ENCODE peak calls at places on chromosomes 2 and 18, in seven cellular contexts. One of them, this sample, is unnamed.

GRCh38 chr2:232981356-232981755 is 31.7 kb downstream of the NGEF start:
- DNase-seq in A549: no peak
- DNase-seq in ovary: no peak
- DNase-seq in suprapubic skin: no peak
- DNase-seq in tibial nerve: no peak
- DNase-seq in H1: no peak
- DNase-seq in sigmoid colon: no peak
- DNase-seq in this sample: peak

GRCh38 chr18:22674300-22674699 is 256.6 kb upstream of the CTAGE1 start:
- DNase-seq in A549: peak
- DNase-seq in ovary: no peak
- DNase-seq in suprapubic skin: no peak
- DNase-seq in tibial nerve: no peak
- DNase-seq in H1: no peak
- DNase-seq in sigmoid colon: no peak
- DNase-seq in this sample: no peak

GRCh38 chr2:79580175-79580574 is 67.3 kb downstream of the CTNNA2 start:
- DNase-seq in A549: peak
- DNase-seq in ovary: no peak
- DNase-seq in suprapubic skin: no peak
- DNase-seq in tibial nerve: no peak
- DNase-seq in H1: no peak
- DNase-seq in sigmoid colon: no peak
- DNase-seq in this sample: no peak

GRCh38 chr2:105895995-105896764 is 151.5 kb downstream of the NCK2 start:
- DNase-seq in A549: no peak
- DNase-seq in ovary: no peak
- DNase-seq in suprapubic skin: no peak
- DNase-seq in tibial nerve: no peak
- DNase-seq in H1: no peak
- DNase-seq in sigmoid colon: no peak
- DNase-seq in this sample: no peak

GRCh38 chr18:62876106-62876505 is 160.8 kb downstream of the PHLPP1 start:
- DNase-seq in A549: peak
- DNase-seq in ovary: no peak
- DNase-seq in suprapubic skin: no peak
- DNase-seq in tibial nerve: no peak
- DNase-seq in H1: no peak
- DNase-seq in sigmoid colon: no peak
- DNase-seq in this sample: no peak

GRCh38 chr2:9106338-9107167 is 100.1 kb upstream of the ASAP2 start:
- DNase-seq in A549: no peak
- DNase-seq in ovary: no peak
- DNase-seq in suprapubic skin: no peak
- DNase-seq in tibial nerve: no peak
- DNase-seq in H1: no peak
- DNase-seq in sigmoid colon: no peak
- DNase-seq in this sample: no peak

GRCh38 chr2:138504546-138505239 is 3.1 kb downstream of the SPOPL start:
- DNase-seq in A549: no peak
- DNase-seq in ovary: no peak
- DNase-seq in suprapubic skin: no peak
- DNase-seq in tibial nerve: no peak
- DNase-seq in H1: no peak
- DNase-seq in sigmoid colon: no peak
- DNase-seq in this sample: no peak

GRCh38 chr18:63905361-63905760 is 2.4 kb upstream of the SERPINB10 start:
- DNase-seq in A549: no peak
- DNase-seq in ovary: no peak
- DNase-seq in suprapubic skin: no peak
- DNase-seq in tibial nerve: no peak
- DNase-seq in H1: no peak
- DNase-seq in sigmoid colon: no peak
- DNase-seq in this sample: no peak

GRCh38 chr2:181153886-181154285 is 173.5 kb downstream of the UBE2E3 start:
- DNase-seq in A549: no peak
- DNase-seq in ovary: no peak
- DNase-seq in suprapubic skin: no peak
- DNase-seq in tibial nerve: no peak
- DNase-seq in H1: no peak
- DNase-seq in sigmoid colon: no peak
- DNase-seq in this sample: no peak

GRCh38 chr18:44781890-44782289 is 101.2 kb downstream of the SETBP1 start:
- DNase-seq in A549: no peak
- DNase-seq in ovary: no peak
- DNase-seq in suprapubic skin: no peak
- DNase-seq in tibial nerve: no peak
- DNase-seq in H1: no peak
- DNase-seq in sigmoid colon: no peak
- DNase-seq in this sample: no peak

GRCh38 chr18:25231327-25231691 is 120.7 kb downstream of the ZNF521 start:
- DNase-seq in A549: no peak
- DNase-seq in ovary: no peak
- DNase-seq in suprapubic skin: no peak
- DNase-seq in tibial nerve: peak
- DNase-seq in H1: no peak
- DNase-seq in sigmoid colon: peak
- DNase-seq in this sample: no peak

GRCh38 chr2:65388626-65389390 is 43.6 kb downstream of the SPRED2 start:
- DNase-seq in A549: no peak
- DNase-seq in ovary: no peak
- DNase-seq in suprapubic skin: no peak
- DNase-seq in tibial nerve: no peak
- DNase-seq in H1: no peak
- DNase-seq in sigmoid colon: no peak
- DNase-seq in this sample: no peak

GRCh38 chr2:130754811-130755210 is 529 bp upstream of the AMER3 start:
- DNase-seq in A549: no peak
- DNase-seq in ovary: no peak
- DNase-seq in suprapubic skin: no peak
- DNase-seq in tibial nerve: no peak
- DNase-seq in H1: no peak
- DNase-seq in sigmoid colon: no peak
- DNase-seq in this sample: no peak

GRCh38 chr2:217249490-217250451 is 389.9 kb upstream of the TNP1 start:
- DNase-seq in A549: no peak
- DNase-seq in ovary: peak
- DNase-seq in suprapubic skin: no peak
- DNase-seq in tibial nerve: no peak
- DNase-seq in H1: no peak
- DNase-seq in sigmoid colon: peak
- DNase-seq in this sample: no peak

GRCh38 chr2:88880441-88880953 is 189.0 kb downstream of the RPIA start:
- DNase-seq in A549: peak
- DNase-seq in ovary: no peak
- DNase-seq in suprapubic skin: no peak
- DNase-seq in tibial nerve: no peak
- DNase-seq in H1: no peak
- DNase-seq in sigmoid colon: no peak
- DNase-seq in this sample: no peak

GRCh38 chr2:2286592-2286991 is 44.5 kb downstream of the MYT1L start:
- DNase-seq in A549: no peak
- DNase-seq in ovary: no peak
- DNase-seq in suprapubic skin: no peak
- DNase-seq in tibial nerve: no peak
- DNase-seq in H1: no peak
- DNase-seq in sigmoid colon: no peak
- DNase-seq in this sample: no peak

GRCh38 chr2:158598856-158599517 is 142.2 kb downstream of the PKP4 start:
- DNase-seq in A549: no peak
- DNase-seq in ovary: no peak
- DNase-seq in suprapubic skin: no peak
- DNase-seq in tibial nerve: no peak
- DNase-seq in H1: no peak
- DNase-seq in sigmoid colon: no peak
- DNase-seq in this sample: no peak

GRCh38 chr18:22467760-22468553 is 50.2 kb upstream of the CTAGE1 start:
- DNase-seq in A549: peak
- DNase-seq in ovary: no peak
- DNase-seq in suprapubic skin: no peak
- DNase-seq in tibial nerve: no peak
- DNase-seq in H1: no peak
- DNase-seq in sigmoid colon: no peak
- DNase-seq in this sample: no peak

GRCh38 chr2:180367831-180368230 is 360.7 kb upstream of the CWC22 start:
- DNase-seq in A549: peak
- DNase-seq in ovary: no peak
- DNase-seq in suprapubic skin: no peak
- DNase-seq in tibial nerve: no peak
- DNase-seq in H1: no peak
- DNase-seq in sigmoid colon: no peak
- DNase-seq in this sample: no peak

GRCh38 chr2:173996766-173997165 is 31.6 kb upstream of the SP3 start:
- DNase-seq in A549: no peak
- DNase-seq in ovary: no peak
- DNase-seq in suprapubic skin: no peak
- DNase-seq in tibial nerve: no peak
- DNase-seq in H1: no peak
- DNase-seq in sigmoid colon: no peak
- DNase-seq in this sample: no peak

GRCh38 chr18:2953935-2954641 is 58.9 kb downstream of the LPIN2 start:
- DNase-seq in A549: no peak
- DNase-seq in ovary: no peak
- DNase-seq in suprapubic skin: no peak
- DNase-seq in tibial nerve: no peak
- DNase-seq in H1: no peak
- DNase-seq in sigmoid colon: no peak
- DNase-seq in this sample: no peak

GRCh38 chr18:51658436-51658835 is 461.0 kb upstream of the MEX3C start:
- DNase-seq in A549: no peak
- DNase-seq in ovary: no peak
- DNase-seq in suprapubic skin: no peak
- DNase-seq in tibial nerve: no peak
- DNase-seq in H1: no peak
- DNase-seq in sigmoid colon: no peak
- DNase-seq in this sample: no peak

GRCh38 chr18:51654441-51655326 is 457.2 kb upstream of the MEX3C start:
- DNase-seq in A549: no peak
- DNase-seq in ovary: no peak
- DNase-seq in suprapubic skin: no peak
- DNase-seq in tibial nerve: no peak
- DNase-seq in H1: no peak
- DNase-seq in sigmoid colon: no peak
- DNase-seq in this sample: no peak

GRCh38 chr18:51653507-51654213 is 456.2 kb upstream of the MEX3C start:
- DNase-seq in A549: no peak
- DNase-seq in ovary: no peak
- DNase-seq in suprapubic skin: no peak
- DNase-seq in tibial nerve: no peak
- DNase-seq in H1: no peak
- DNase-seq in sigmoid colon: no peak
- DNase-seq in this sample: no peak

GRCh38 chr18:51656249-51656648 is 458.8 kb upstream of the MEX3C start:
- DNase-seq in A549: no peak
- DNase-seq in ovary: no peak
- DNase-seq in suprapubic skin: no peak
- DNase-seq in tibial nerve: no peak
- DNase-seq in H1: no peak
- DNase-seq in sigmoid colon: no peak
- DNase-seq in this sample: no peak

DNA sequence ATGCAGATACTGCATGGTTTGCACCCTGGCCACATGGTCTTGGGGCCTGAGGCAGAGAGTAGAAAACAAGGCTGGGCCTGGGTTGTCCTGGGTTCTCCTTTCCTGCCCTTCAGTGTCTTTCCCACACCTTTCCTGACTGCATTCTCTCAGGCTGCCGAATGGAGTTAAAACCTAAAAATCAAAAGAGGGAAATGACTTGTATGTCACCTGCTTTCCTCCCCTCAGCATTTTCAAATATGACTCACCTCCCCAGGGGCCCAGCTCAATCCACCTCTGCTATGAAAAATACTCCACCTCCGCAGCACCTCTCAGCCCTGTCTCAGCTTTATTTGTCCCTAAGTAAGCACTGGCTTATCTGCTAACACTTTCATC is 457.8 kb upstream of the MEX3C start:
- DNase-seq in A549: no peak
- DNase-seq in ovary: no peak
- DNase-seq in suprapubic skin: no peak
- DNase-seq in tibial nerve: no peak
- DNase-seq in H1: no peak
- DNase-seq in sigmoid colon: no peak
- DNase-seq in this sample: no peak
- TF ChIP-seq EP300 in A549: no peak
- TF ChIP-seq EP300 in ovary: no peak
- TF ChIP-seq EP300 in suprapubic skin: no peak
- TF ChIP-seq EP300 in tibial nerve: no peak
- TF ChIP-seq EP300 in H1: no peak
- TF ChIP-seq EP300 in sigmoid colon: no peak
- TF ChIP-seq EP300 in this sample: no peak

DNA sequence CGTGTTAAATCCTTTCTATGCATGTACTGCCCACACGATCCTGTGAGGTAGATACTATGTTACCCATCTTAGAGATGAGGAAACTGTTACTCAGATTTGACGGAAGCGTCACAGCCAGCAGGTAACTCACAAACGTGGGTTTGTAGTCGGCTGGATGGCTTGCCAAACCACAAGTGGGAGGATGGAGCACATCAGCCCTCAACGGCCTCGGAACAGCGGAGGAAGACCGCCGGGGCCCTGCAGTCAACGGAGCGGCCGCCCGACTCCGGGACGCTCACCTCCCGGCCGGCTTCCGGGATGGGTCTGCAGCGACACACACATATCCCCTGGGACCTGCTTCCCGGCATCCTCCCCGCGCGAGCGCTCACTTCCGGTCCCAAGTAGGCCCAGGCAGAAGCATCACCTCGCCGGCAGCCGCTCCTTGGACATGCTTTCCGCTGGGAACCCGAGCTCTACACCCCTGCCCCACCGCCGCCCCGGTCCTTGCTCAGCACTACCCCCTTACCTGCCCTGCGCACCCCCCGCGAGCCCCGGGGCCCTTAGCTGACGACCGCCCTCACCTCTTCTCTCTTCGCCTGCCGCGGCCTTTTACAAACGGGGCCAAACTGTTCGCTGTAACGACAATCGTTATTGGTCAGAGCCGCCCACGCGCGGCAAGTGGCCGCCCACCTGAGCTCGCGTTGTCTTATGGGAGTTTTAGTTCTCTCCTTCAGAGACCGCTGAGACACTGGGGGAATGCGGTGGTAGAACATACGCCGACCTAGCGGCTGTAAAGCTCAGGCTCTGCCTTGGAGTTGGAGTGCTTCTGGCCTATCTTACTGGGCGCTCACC is at the start of gene C2orf42:
- DNase-seq in A549: peak
- DNase-seq in ovary: peak
- DNase-seq in suprapubic skin: peak
- DNase-seq in tibial nerve: peak
- DNase-seq in H1: peak
- DNase-seq in sigmoid colon: peak
- DNase-seq in this sample: peak
- TF ChIP-seq EP300 in A549: no peak
- TF ChIP-seq EP300 in ovary: peak
- TF ChIP-seq EP300 in suprapubic skin: no peak
- TF ChIP-seq EP300 in tibial nerve: peak
- TF ChIP-seq EP300 in H1: no peak
- TF ChIP-seq EP300 in sigmoid colon: no peak
- TF ChIP-seq EP300 in this sample: no peak

GRCh38 chr2:35827086-35827485 is 528.5 kb upstream of the CRIM1 start:
- DNase-seq in A549: no peak
- DNase-seq in ovary: no peak
- DNase-seq in suprapubic skin: no peak
- DNase-seq in tibial nerve: no peak
- DNase-seq in H1: no peak
- DNase-seq in sigmoid colon: no peak
- DNase-seq in this sample: no peak
- TF ChIP-seq EP300 in A549: no peak
- TF ChIP-seq EP300 in ovary: no peak
- TF ChIP-seq EP300 in suprapubic skin: no peak
- TF ChIP-seq EP300 in tibial nerve: no peak
- TF ChIP-seq EP300 in H1: no peak
- TF ChIP-seq EP300 in sigmoid colon: no peak
- TF ChIP-seq EP300 in this sample: no peak

GRCh38 chr2:28661589-28662001 is 90.0 kb upstream of the PPP1CB start:
- DNase-seq in A549: peak
- DNase-seq in ovary: peak
- DNase-seq in suprapubic skin: no peak
- DNase-seq in tibial nerve: peak
- DNase-seq in H1: no peak
- DNase-seq in sigmoid colon: peak
- DNase-seq in this sample: peak
- TF ChIP-seq EP300 in A549: no peak
- TF ChIP-seq EP300 in ovary: no peak
- TF ChIP-seq EP300 in suprapubic skin: peak
- TF ChIP-seq EP300 in tibial nerve: peak
- TF ChIP-seq EP300 in H1: no peak
- TF ChIP-seq EP300 in sigmoid colon: peak
- TF ChIP-seq EP300 in this sample: peak

This sample was measured in stomach.